ENCODE peak calls at places on chromosome 6, in six cellular contexts. S, E, Q, X, T and B are unnamed samples.
A peak's percentile ranks its signal among the peaks of the same experiment; 100 is the strongest.

GRCh38 chr6:156590482-156590881 is 186.7 kb upstream of the ARID1B start:
- DNase-seq in S (no peak), E (no peak), Q (no peak), X (no peak), T (no peak), B (no peak)

GRCh38 chr6:107122748-107123147 is 7.4 kb upstream of the BEND3 start:
- DNase-seq in S (no peak), E (no peak), Q (no peak), X (no peak), T (no peak), B (no peak)

GRCh38 chr6:14706378-14706929 is 539.4 kb upstream of the JARID2 start:
- DNase-seq in S (no peak), E (peak; percentile 95), Q (no peak), X (no peak), T (peak; percentile 99), B (no peak)

GRCh38 chr6:143964667-143965066 is 43.4 kb downstream of the PLAGL1 start:
- DNase-seq in S (no peak), E (no peak), Q (no peak), X (no peak), T (no peak), B (no peak)

GRCh38 chr6:16344756-16345155 is 106.4 kb downstream of the GMPR start:
- DNase-seq in S (no peak), E (peak; percentile 95), Q (no peak), X (no peak), T (peak; percentile 60), B (no peak)

GRCh38 chr6:30647802-30648460 is 998 bp downstream of the C6orf136 start:
- DNase-seq in S (no peak), E (peak; percentile 49), Q (peak; percentile 55), X (no peak), T (peak; percentile 17), B (no peak)

GRCh38 chr6:89411019-89411268 is 1.1 kb downstream of the RRAGD start:
- DNase-seq in S (no peak), E (no peak), Q (no peak), X (no peak), T (no peak), B (no peak)

GRCh38 chr6:43964659-43965570 is 162.3 kb downstream of the MRPL14 start:
- DNase-seq in S (no peak), E (no peak), Q (no peak), X (no peak), T (no peak), B (no peak)

GRCh38 chr6:55836945-55837344 is 38.4 kb downstream of the BMP5 start:
- DNase-seq in S (no peak), E (no peak), Q (no peak), X (no peak), T (no peak), B (no peak)

GRCh38 chr6:17156966-17157365 is 55.1 kb downstream of the STMND1 start:
- DNase-seq in S (no peak), E (no peak), Q (no peak), X (no peak), T (no peak), B (no peak)

GRCh38 chr6:113461153-113461897 is 395.8 kb upstream of the MARCKS start:
- DNase-seq in S (no peak), E (no peak), Q (no peak), X (no peak), T (no peak), B (no peak)
- TF ChIP-seq CTCF in S (no peak), E (peak; percentile 52), Q (no peak), X (peak; percentile 20), T (peak; percentile 31), B (peak; percentile 50)

GRCh38 chr6:4055420-4056041 is 23.4 kb downstream of the FAM217A start:
- DNase-seq in S (no peak), E (peak; percentile 78), Q (no peak), X (no peak), T (peak; percentile 74), B (no peak)
- TF ChIP-seq CTCF in S (no peak), E (peak; percentile 75), Q (no peak), X (no peak), T (peak; percentile 69), B (peak; percentile 65)

DNA sequence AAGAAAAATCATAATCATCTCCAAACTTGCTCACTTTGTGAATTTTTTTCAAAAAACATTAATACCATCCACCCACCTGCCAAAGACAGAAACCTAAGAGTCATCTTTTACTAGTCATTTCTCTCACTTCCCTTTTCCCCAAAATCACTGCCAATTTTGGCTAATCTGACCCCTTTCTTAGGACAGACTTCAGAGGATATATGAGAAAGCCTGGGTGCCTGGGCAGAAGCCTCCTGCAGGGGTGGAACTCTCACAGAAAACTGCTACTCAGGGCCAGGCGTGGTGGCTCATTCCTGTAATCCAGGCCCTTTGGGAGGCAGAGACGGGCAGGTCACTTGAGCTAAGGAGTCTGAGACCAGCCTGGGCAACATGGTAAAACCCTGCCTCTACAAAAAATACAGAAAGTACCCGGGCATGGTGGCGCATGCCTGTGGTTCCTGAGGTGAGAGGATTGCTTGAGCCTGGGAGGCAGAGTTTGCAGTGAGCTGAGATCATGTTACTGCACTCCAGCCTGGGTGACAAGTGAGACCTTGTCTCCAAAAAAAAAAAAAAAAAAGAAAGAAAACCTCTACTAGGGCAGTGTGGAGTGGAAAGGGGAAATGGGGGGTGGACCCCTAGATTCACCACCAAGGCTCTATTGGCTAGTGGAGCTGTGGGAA is 3.8 kb downstream of the DEK start:
- DNase-seq in S (peak; percentile 42), E (peak; percentile 54), Q (no peak), X (no peak), T (peak; percentile 40), B (no peak)
- TF ChIP-seq CTCF in S (no peak), E (peak; percentile 26), Q (no peak), X (no peak), T (no peak), B (no peak)

GRCh38 chr6:52362443-52363221 is 681 bp downstream of the PAQR8 start:
- DNase-seq in S (peak; percentile 52), E (no peak), Q (peak; percentile 21), X (peak; percentile 57), T (peak; percentile 15), B (peak; percentile 16)
- TF ChIP-seq CTCF in S (no peak), E (no peak), Q (no peak), X (no peak), T (peak; percentile 12), B (no peak)

GRCh38 chr6:168198302-168199180 is 119.5 kb upstream of the FRMD1 start:
- DNase-seq in S (no peak), E (no peak), Q (no peak), X (no peak), T (no peak), B (no peak)

GRCh38 chr6:168197636-168198301 is 118.8 kb upstream of the FRMD1 start:
- DNase-seq in S (no peak), E (no peak), Q (no peak), X (no peak), T (no peak), B (no peak)

GRCh38 chr6:168201799-168202198 is 117.8 kb downstream of the DACT2 start:
- DNase-seq in S (no peak), E (no peak), Q (no peak), X (no peak), T (no peak), B (no peak)

GRCh38 chr6:168201383-168201782 is 118.2 kb downstream of the DACT2 start:
- DNase-seq in S (no peak), E (no peak), Q (no peak), X (no peak), T (no peak), B (no peak)

GRCh38 chr6:168200571-168201134 is 118.9 kb downstream of the DACT2 start:
- DNase-seq in S (no peak), E (no peak), Q (no peak), X (no peak), T (no peak), B (no peak)
- TF ChIP-seq CTCF in S (no peak), E (no peak), Q (no peak), X (no peak), T (no peak), B (no peak)